ENCODE peak calls at places on chromosomes 5 and 9, in eight cellular contexts. C is adrenal gland, B is left lung, J is activated T-cell treated with anti-CD3 and anti-CD28 coated beads for 1 hour, K is NCI-H1417, N is HT1080, G is pancreas, I is nephron progenitor cell. L is an unnamed sample.
A peak's percentile ranks its signal among the peaks of the same experiment; 100 is the strongest.

GRCh38 chr5:68252678-68253520 is 37.3 kb downstream of the PIK3R1 start:
- DNase-seq in J (no peak), C (peak; percentile 76), B (no peak), N (peak; percentile 44), K (peak; percentile 26), I (peak; percentile 63), G (peak; percentile 63), L (peak; percentile 61)

GRCh38 chr9:110895141-110895912 is 142.9 kb downstream of the LPAR1 start:
- DNase-seq in C (no peak), I (peak; percentile 8), J (no peak), N (no peak), G (no peak), K (no peak), B (peak; percentile 37), L (no peak)

GRCh38 chr5:122933926-122934325 is 88.5 kb downstream of the SNX24 start:
- DNase-seq in K (no peak), N (no peak), B (no peak), G (no peak), J (no peak), I (peak; percentile 15), C (no peak), L (no peak)

GRCh38 chr9:93477397-93477796 is 24.0 kb upstream of the FAM120AOS start:
- DNase-seq in N (no peak), B (no peak), K (peak; percentile 3), J (no peak), G (no peak), C (no peak), I (no peak), L (no peak)

GRCh38 chr5:151094054-151094858 is 13.4 kb upstream of the TNIP1 start:
- DNase-seq in C (peak; percentile 46), I (no peak), K (no peak), B (peak; percentile 83), J (peak; percentile 11), N (peak; percentile 58), G (no peak), L (no peak)

GRCh38 chr5:172972557-172972956 is 11.0 kb upstream of the ATP6V0E1 start:
- DNase-seq in B (no peak), C (no peak), G (no peak), K (no peak), N (no peak), J (no peak), I (peak; percentile 21), L (no peak)

GRCh38 chr9:98706651-98707103 is 2.1 kb downstream of the GABBR2 start:
- DNase-seq in C (no peak), B (no peak), J (no peak), I (no peak), G (no peak), N (no peak), K (peak; percentile 80), L (no peak)

GRCh38 chr9:124079176-124079925 is 67.8 kb downstream of the LHX2 start:
- DNase-seq in B (no peak), I (no peak), J (no peak), C (peak; percentile 34), N (peak; percentile 53), G (no peak), K (no peak), L (no peak)

GRCh38 chr9:122265265-122265900 is 701 bp downstream of the MRRF start:
- DNase-seq in C (no peak), B (no peak), K (no peak), I (peak; percentile 4), J (no peak), N (peak; percentile 50), G (no peak), L (no peak)

GRCh38 chr9:7370378-7370777 is 429.2 kb downstream of the DMAC1 start:
- DNase-seq in I (no peak), G (no peak), C (no peak), K (no peak), J (no peak), B (no peak), N (no peak), L (no peak)

GRCh38 chr9:110538621-110539020 is 40.9 kb downstream of the SVEP1 start:
- DNase-seq in I (no peak), J (no peak), N (no peak), K (no peak), B (no peak), C (no peak), G (no peak), L (no peak)

GRCh38 chr9:137049544-137050449 is 3.8 kb upstream of the NPDC1 start:
- DNase-seq in C (peak; percentile 73), B (no peak), N (no peak), G (peak; percentile 76), J (peak; percentile 47), I (peak; percentile 78), K (peak; percentile 46), L (no peak)

GRCh38 chr9:136204838-136205706 is at the start of gene LHX3:
- DNase-seq in C (peak; percentile 35), J (peak; percentile 8), I (peak; percentile 91), G (no peak), N (no peak), B (no peak), K (no peak), L (no peak)

GRCh38 chr5:156431956-156432829 is 105.2 kb downstream of the SGCD start:
- DNase-seq in N (no peak), B (no peak), J (no peak), I (no peak), K (no peak), G (no peak), C (no peak), L (no peak)

GRCh38 chr9:27054841-27055240 is 49.4 kb upstream of the LRRC19 start:
- DNase-seq in G (no peak), K (no peak), I (no peak), C (no peak), B (no peak), N (no peak), J (no peak), L (no peak)

GRCh38 chr9:87270241-87271234 is 227.1 kb upstream of the DAPK1 start:
- DNase-seq in B (no peak), K (no peak), N (peak; percentile 13), C (peak; percentile 28), G (peak; percentile 34), J (no peak), I (peak; percentile 24), L (no peak)

GRCh38 chr9:89749500-89750116 is 144.8 kb downstream of the GADD45G start:
- DNase-seq in G (no peak), K (no peak), C (no peak), B (no peak), N (no peak), I (no peak), J (no peak), L (no peak)

GRCh38 chr5:83551826-83552225 is 80.3 kb downstream of the VCAN start:
- DNase-seq in N (no peak), G (no peak), I (no peak), K (no peak), J (no peak), B (no peak), C (no peak), L (no peak)

GRCh38 chr9:36486454-36486932 is 86.2 kb upstream of the MELK start:
- DNase-seq in K (peak; percentile 32), N (peak; percentile 27), G (peak; percentile 24), I (peak; percentile 30), C (peak; percentile 33), B (no peak), J (peak; percentile 5), L (peak; percentile 64)

GRCh38 chr9:27373851-27374250 is 76.9 kb upstream of the EQTN start:
- DNase-seq in N (no peak), I (no peak), G (peak; percentile 42), C (no peak), J (no peak), K (no peak), B (no peak), L (no peak)

GRCh38 chr9:311837-312236 is 97.2 kb downstream of the DOCK8 start:
- DNase-seq in C (no peak), K (no peak), B (no peak), G (no peak), N (no peak), J (no peak), I (no peak), L (no peak)

GRCh38 chr9:70435948-70436347 is 21.5 kb upstream of the KLF9 start:
- DNase-seq in B (no peak), G (no peak), C (peak; percentile 41), J (no peak), K (no peak), I (no peak), N (peak; percentile 79), L (no peak)

GRCh38 chr9:113885183-113886002 is 9.3 kb downstream of the ZNF618 start:
- DNase-seq in J (no peak), G (no peak), N (no peak), C (no peak), I (no peak), B (no peak), K (no peak), L (no peak)

GRCh38 chr5:9555961-9556360 is 10.1 kb upstream of the SEMA5A start:
- DNase-seq in N (no peak), K (no peak), G (no peak), B (no peak), C (no peak), I (no peak), J (no peak), L (no peak)

GRCh38 chr5:89849819-89850515 is 559.6 kb downstream of the CETN3 start:
- DNase-seq in I (no peak), C (no peak), K (no peak), N (no peak), J (no peak), G (no peak), B (no peak), L (no peak)

GRCh38 chr9:33116855-33117254 is 40.4 kb upstream of the SMU1 start:
- DNase-seq in G (no peak), I (no peak), J (no peak), B (no peak), K (no peak), C (no peak), N (no peak), L (peak; percentile 41)

GRCh38 chr9:105127863-105128220 is 116.6 kb upstream of the SLC44A1 start:
- DNase-seq in I (no peak), N (peak; percentile 88), C (no peak), G (no peak), J (peak; percentile 22), B (no peak), K (no peak), L (no peak)

GRCh38 chr9:136565075-136565721 is 19.4 kb upstream of the NOTCH1 start:
- DNase-seq in N (no peak), G (no peak), C (no peak), I (peak; percentile 51), J (no peak), K (no peak), B (peak; percentile 69), L (no peak)

GRCh38 chr5:84870369-84870768 is 485.7 kb upstream of the EDIL3 start:
- DNase-seq in K (no peak), C (no peak), I (no peak), B (no peak), J (no peak), N (no peak), G (no peak), L (no peak)

GRCh38 chr9:121369595-121370265 is at the start of gene STOM:
- DNase-seq in K (peak; percentile 77), I (no peak), B (no peak), C (peak; percentile 95), G (peak; percentile 81), N (no peak), J (peak; percentile 49), L (peak; percentile 96)

GRCh38 chr5:6837519-6838110 is 124.4 kb downstream of the TENT4A start:
- DNase-seq in B (no peak), I (peak; percentile 23), C (peak; percentile 34), G (peak; percentile 17), N (peak; percentile 39), K (no peak), J (no peak), L (no peak)

GRCh38 chr9:133707761-133708122 is 30.4 kb downstream of the SARDH start:
- DNase-seq in N (no peak), C (no peak), B (no peak), K (no peak), I (peak; percentile 2), J (no peak), G (no peak), L (no peak)

GRCh38 chr9:134595014-134595413 is 46.6 kb upstream of the COL5A1 start:
- DNase-seq in K (no peak), J (no peak), C (no peak), N (no peak), I (no peak), G (no peak), B (no peak), L (peak; percentile 61)

GRCh38 chr5:31455172-31455571 is 76.7 kb downstream of the DROSHA start:
- DNase-seq in B (no peak), N (no peak), G (no peak), J (no peak), I (no peak), C (no peak), K (no peak), L (no peak)